ENCODE peak calls at places on chromosomes 3 and 15, in nine cellular contexts. G is fibroblast of lung, U is SK-N-SH, A is astrocyte, P is IMR-90, J is GM12878, Z is GM23248, Y is DND-41, R is Karpas-422. V is an unnamed sample.

GRCh38 chr3:100060685-100061484 is 53.4 kb downstream of the FILIP1L start:
- DNase-seq in Y (no peak), J (no peak), G (no peak), P (no peak), R (no peak), Z (no peak), U (no peak), A (no peak), V (no peak)

GRCh38 chr3:106332135-106332534 is 463.3 kb upstream of the CBLB start:
- DNase-seq in P (no peak), J (no peak), R (no peak), Z (no peak), G (no peak), U (no peak), A (no peak), Y (no peak), V (no peak)

GRCh38 chr3:171374661-171375285 is 85.4 kb downstream of the TNIK start:
- DNase-seq in A (peak; percentile 96), Z (peak; percentile 80), U (no peak), G (peak; percentile 43), Y (no peak), P (peak; percentile 85), J (no peak), R (no peak), V (peak; percentile 19)

GRCh38 chr3:34256021-34256420 is 457.6 kb downstream of the PDCD6IP start:
- DNase-seq in Z (no peak), Y (no peak), P (no peak), R (no peak), G (no peak), A (no peak), U (no peak), J (no peak), V (no peak)

GRCh38 chr3:180617049-180617448 is 15.1 kb downstream of the TTC14 start:
- DNase-seq in A (no peak), Y (no peak), J (no peak), R (no peak), G (no peak), U (no peak), Z (peak; percentile 14), P (no peak), V (no peak)

GRCh38 chr3:45775571-45776290 is 20.6 kb downstream of the SLC6A20 start:
- DNase-seq in Z (no peak), P (no peak), R (no peak), J (no peak), Y (no peak), U (no peak), G (no peak), A (no peak), V (no peak)

GRCh38 chr3:14791343-14791945 is 27.3 kb upstream of the FGD5 start:
- DNase-seq in A (peak; percentile 3), R (peak; percentile 82), Z (peak; percentile 64), J (no peak), G (peak; percentile 32), U (peak; percentile 85), P (peak; percentile 12), Y (peak; percentile 46), V (peak; percentile 14)

GRCh38 chr3:184733181-184733580 is 21.3 kb upstream of the MAGEF1 start:
- DNase-seq in J (no peak), A (no peak), Y (no peak), U (no peak), Z (no peak), R (no peak), P (no peak), G (no peak), V (no peak)

GRCh38 chr15:77373441-77373840 is 46.5 kb downstream of the PEAK1 start:
- DNase-seq in Z (no peak), Y (no peak), J (no peak), A (no peak), P (no peak), G (no peak), R (no peak), U (no peak), V (no peak)

DNA sequence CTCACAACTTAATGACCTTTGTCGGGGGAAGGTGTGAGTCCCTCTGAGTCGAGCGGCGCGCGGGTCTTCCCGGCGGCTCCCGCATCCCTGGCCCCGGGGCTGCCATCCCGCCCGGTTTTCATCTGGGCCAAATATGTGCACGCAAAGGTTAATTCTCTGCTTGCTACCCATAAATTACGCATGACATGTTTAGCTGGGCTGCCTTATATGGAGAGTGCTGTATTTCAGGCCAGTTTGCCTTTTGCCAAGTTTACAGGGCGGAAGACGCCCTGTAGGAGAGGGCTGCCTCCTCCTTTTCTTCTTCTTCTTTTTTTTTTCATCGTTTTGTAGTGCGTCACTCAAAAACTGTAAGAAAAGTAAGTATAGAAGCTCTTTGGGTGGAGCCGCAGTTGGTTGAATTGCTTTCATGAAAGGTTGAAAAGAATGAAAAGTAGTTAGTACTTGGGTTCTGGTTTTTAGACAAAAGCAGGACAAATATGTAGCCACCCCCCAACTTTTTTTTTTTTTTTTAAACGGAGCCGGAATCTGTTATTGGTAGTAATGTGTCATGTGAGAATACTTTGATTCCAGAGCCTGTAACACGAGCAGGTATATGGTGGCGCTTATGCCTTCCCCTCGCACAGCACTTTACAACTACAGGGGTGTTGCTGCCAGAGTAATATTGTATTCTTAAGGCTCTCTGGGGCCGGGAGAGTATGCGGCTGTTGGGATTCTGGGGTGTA is 855 bp downstream of the MBNL1 start:
- DNase-seq in U (peak; percentile 44), Z (peak; percentile 89), A (peak; percentile 92), R (peak; percentile 87), J (no peak), Y (no peak), P (peak; percentile 94), G (peak; percentile 99), V (peak; percentile 89)
- H3K4me1 ChIP-seq in U (peaks cover 16% of the 10 kb centered on the region), Z (peaks cover 56% of the 10 kb centered on the region), A (peaks cover 28% of the 10 kb centered on the region), R (peaks cover 52% of the 10 kb centered on the region), J (peaks cover 10% of the 10 kb centered on the region), Y (peaks cover 80% of the 10 kb centered on the region), P (peaks cover 6% of the 10 kb centered on the region), G (peaks cover 17% of the 10 kb centered on the region), V (peaks cover 62% of the 10 kb centered on the region)

GRCh38 chr3:195111322-195111710 is 159.6 kb downstream of the XXYLT1 start:
- DNase-seq in Y (no peak), Z (no peak), A (no peak), J (no peak), R (no peak), G (no peak), U (no peak), P (no peak), V (no peak)
- H3K9ac ChIP-seq in Y (no peak overlapping the region), Z (no peak overlapping the region), A (no peak overlapping the region), J (no peak overlapping the region), R (no peak overlapping the region), G (no peak overlapping the region), U (no peak overlapping the region), P (no peak overlapping the region), V (peak overlapping the region; percentile 62)

GRCh38 chr15:69065981-69066645 is 51.6 kb downstream of the NOX5 start:
- DNase-seq in A (no peak), U (no peak), Z (no peak), Y (no peak), G (no peak), P (no peak), J (no peak), R (no peak), V (no peak)

GRCh38 chr15:69066646-69066995 is 52.1 kb downstream of the NOX5 start:
- DNase-seq in Y (no peak), U (no peak), P (no peak), J (no peak), R (no peak), A (no peak), Z (no peak), G (no peak), V (no peak)

GRCh38 chr15:69068157-69068556 is 53.7 kb downstream of the NOX5 start:
- DNase-seq in A (no peak), P (no peak), Y (no peak), G (no peak), Z (no peak), R (no peak), J (no peak), U (no peak), V (no peak)

GRCh38 chr15:69064649-69065048 is 50.2 kb downstream of the NOX5 start:
- DNase-seq in Z (no peak), Y (no peak), R (no peak), A (no peak), J (no peak), U (no peak), P (no peak), G (no peak), V (no peak)

DNA sequence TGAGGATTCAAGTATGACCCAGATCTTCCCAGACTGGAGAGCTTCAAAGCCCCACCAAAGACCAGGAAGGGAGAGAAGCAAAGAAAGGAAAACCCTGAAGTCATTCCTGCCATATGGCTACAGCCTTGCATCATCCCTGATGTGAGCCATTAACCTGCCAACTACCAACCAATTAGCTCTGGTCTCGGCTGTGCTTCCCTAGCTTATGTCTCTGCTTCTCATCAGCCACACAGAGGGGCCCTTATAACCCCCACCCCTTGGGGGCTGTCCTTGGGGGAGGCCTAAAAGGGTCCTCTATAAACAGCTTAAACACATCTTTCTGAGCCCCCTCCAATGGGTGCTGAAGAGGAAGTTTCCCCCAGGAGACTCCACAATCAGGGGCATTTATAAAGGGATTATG is 52.8 kb downstream of the NOX5 start:
- DNase-seq in G (peak; percentile 17), Y (no peak), Z (no peak), U (no peak), R (no peak), A (no peak), J (no peak), P (no peak), V (no peak)
- H3K4me3 ChIP-seq in G (no peak overlapping the region), Y (no peak overlapping the region), Z (no peak overlapping the region), U (no peak overlapping the region), R (no peak overlapping the region), A (no peak overlapping the region), J (no peak overlapping the region), P (no peak overlapping the region), V (no peak overlapping the region)

GRCh38 chr3:43907508-43907858 is 216.7 kb downstream of the ABHD5 start:
- DNase-seq in U (no peak), A (no peak), J (peak; percentile 53), P (no peak), Z (no peak), G (no peak), Y (no peak), R (peak; percentile 90), V (no peak)

GRCh38 chr3:43913036-43913435 is 222.3 kb downstream of the ABHD5 start:
- DNase-seq in P (no peak), J (no peak), Y (no peak), U (no peak), G (no peak), Z (no peak), A (no peak), R (no peak), V (no peak)

GRCh38 chr3:43909149-43909548 is 218.4 kb downstream of the ABHD5 start:
- DNase-seq in Y (no peak), P (peak; percentile 1), R (no peak), A (no peak), G (no peak), U (no peak), Z (no peak), J (no peak), V (no peak)

GRCh38 chr3:43913549-43913948 is 222.8 kb downstream of the ABHD5 start:
- DNase-seq in Z (no peak), J (no peak), G (no peak), R (no peak), Y (no peak), A (no peak), U (no peak), P (no peak), V (no peak)

DNA sequence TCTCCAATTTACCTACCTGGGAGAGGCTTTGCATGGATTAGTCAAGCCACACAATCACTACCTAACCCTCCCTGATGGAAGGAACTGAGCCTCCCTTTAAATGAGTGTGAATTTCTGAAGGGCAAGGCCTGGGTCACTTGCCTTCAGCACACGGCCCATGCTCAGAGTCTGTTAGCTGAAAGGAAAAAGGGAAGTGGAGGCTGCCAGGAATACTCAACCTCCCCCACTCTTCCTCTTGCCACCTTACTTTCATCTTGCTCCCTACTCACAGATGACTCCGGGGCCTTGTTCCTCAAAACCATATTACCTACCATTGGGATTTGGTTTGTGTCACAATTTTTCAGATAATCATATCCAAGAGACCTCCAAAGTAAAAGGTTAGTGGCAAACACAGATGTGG is 220.0 kb downstream of the ABHD5 start:
- DNase-seq in Z (no peak), J (no peak), G (no peak), Y (no peak), U (no peak), P (no peak), A (no peak), R (no peak), V (no peak)
- H3K4me1 ChIP-seq in Z (no peaks in the 10 kb centered on the region), J (peaks cover 18% of the 10 kb centered on the region), G (no peaks in the 10 kb centered on the region), Y (no peaks in the 10 kb centered on the region), U (peaks cover 4% of the 10 kb centered on the region), P (no peaks in the 10 kb centered on the region), A (no peaks in the 10 kb centered on the region), R (peaks cover 84% of the 10 kb centered on the region), V (peaks cover 3% of the 10 kb centered on the region)